ENCODE peak calls at places on chromosome 12, in six cellular contexts. One of them, this sample, is unnamed. For H3K36me3 and H3K4me1, the result is how much of the 10 kb centered on the place peaks cover.

GRCh38 chr12:2959194-2959507 is at the start of gene TEAD4:
- DNase-seq in K562: peak
- DNase-seq in SK-N-SH: peak
- DNase-seq in hepatocyte: peak
- DNase-seq in neural progenitor cell: peak
- DNase-seq in GM23248: peak
- DNase-seq in this sample: no peak

GRCh38 chr12:45757172-45757571 is 27.7 kb downstream of the ARID2 start:
- DNase-seq in hepatocyte: no peak
- DNase-seq in SK-N-SH: no peak
- DNase-seq in K562: no peak
- DNase-seq in neural progenitor cell: no peak
- DNase-seq in GM23248: no peak
- DNase-seq in this sample: no peak

GRCh38 chr12:26043139-26044006 is 81.5 kb downstream of the BHLHE41 start:
- DNase-seq in GM23248: no peak
- DNase-seq in SK-N-SH: no peak
- DNase-seq in neural progenitor cell: no peak
- DNase-seq in hepatocyte: no peak
- DNase-seq in K562: no peak
- DNase-seq in this sample: no peak

GRCh38 chr12:27305673-27306504 is 26.7 kb upstream of the BMAL2 start:
- DNase-seq in hepatocyte: peak
- DNase-seq in SK-N-SH: peak
- DNase-seq in K562: no peak
- DNase-seq in GM23248: peak
- DNase-seq in neural progenitor cell: peak
- DNase-seq in this sample: no peak

GRCh38 chr12:11540156-11540555 is 109.3 kb upstream of the ETV6 start:
- DNase-seq in neural progenitor cell: no peak
- DNase-seq in K562: no peak
- DNase-seq in SK-N-SH: no peak
- DNase-seq in hepatocyte: no peak
- DNase-seq in GM23248: no peak
- DNase-seq in this sample: no peak

GRCh38 chr12:47849261-47849660 is 29.6 kb upstream of the HDAC7 start:
- DNase-seq in SK-N-SH: no peak
- DNase-seq in hepatocyte: no peak
- DNase-seq in neural progenitor cell: no peak
- DNase-seq in GM23248: no peak
- DNase-seq in K562: no peak
- DNase-seq in this sample: no peak

GRCh38 chr12:67475725-67476124 is 172.8 kb upstream of the DYRK2 start:
- DNase-seq in neural progenitor cell: no peak
- DNase-seq in hepatocyte: no peak
- DNase-seq in K562: no peak
- DNase-seq in SK-N-SH: no peak
- DNase-seq in GM23248: peak
- DNase-seq in this sample: no peak

GRCh38 chr12:111102062-111102735 is 181.8 kb upstream of the MYL2 start:
- DNase-seq in SK-N-SH: no peak
- DNase-seq in hepatocyte: no peak
- DNase-seq in GM23248: no peak
- DNase-seq in K562: no peak
- DNase-seq in neural progenitor cell: no peak
- DNase-seq in this sample: no peak

GRCh38 chr12:80053048-80053790 is 46.1 kb upstream of the OTOGL start:
- DNase-seq in hepatocyte: no peak
- DNase-seq in K562: no peak
- DNase-seq in GM23248: peak
- DNase-seq in neural progenitor cell: no peak
- DNase-seq in SK-N-SH: peak
- DNase-seq in this sample: no peak

GRCh38 chr12:40646456-40646855 is 45.8 kb upstream of the CNTN1 start:
- DNase-seq in GM23248: no peak
- DNase-seq in SK-N-SH: no peak
- DNase-seq in hepatocyte: no peak
- DNase-seq in neural progenitor cell: no peak
- DNase-seq in K562: no peak
- DNase-seq in this sample: no peak

GRCh38 chr12:98399532-98399931 is 115.9 kb upstream of the TMPO start:
- DNase-seq in neural progenitor cell: peak
- DNase-seq in K562: peak
- DNase-seq in hepatocyte: peak
- DNase-seq in SK-N-SH: no peak
- DNase-seq in GM23248: peak
- DNase-seq in this sample: no peak

GRCh38 chr12:94240171-94240570 is 91.8 kb downstream of the PLXNC1 start:
- DNase-seq in neural progenitor cell: no peak
- DNase-seq in K562: no peak
- DNase-seq in SK-N-SH: no peak
- DNase-seq in hepatocyte: no peak
- DNase-seq in GM23248: no peak
- DNase-seq in this sample: no peak

GRCh38 chr12:76586764-76587395 is 27.3 kb upstream of the OSBPL8 start:
- DNase-seq in GM23248: peak
- DNase-seq in hepatocyte: peak
- DNase-seq in K562: peak
- DNase-seq in SK-N-SH: peak
- DNase-seq in neural progenitor cell: peak
- DNase-seq in this sample: no peak

GRCh38 chr12:122333142-122334087 is 67.1 kb upstream of the VPS33A start:
- DNase-seq in neural progenitor cell: no peak
- DNase-seq in GM23248: peak
- DNase-seq in hepatocyte: no peak
- DNase-seq in SK-N-SH: no peak
- DNase-seq in K562: peak
- DNase-seq in this sample: no peak

GRCh38 chr12:111393700-111394275 is 11.9 kb upstream of the SH2B3 start:
- DNase-seq in SK-N-SH: peak
- DNase-seq in neural progenitor cell: no peak
- DNase-seq in K562: peak
- DNase-seq in hepatocyte: no peak
- DNase-seq in GM23248: no peak
- DNase-seq in this sample: no peak

GRCh38 chr12:87092421-87092820 is 836.2 kb upstream of the MGAT4C start:
- DNase-seq in SK-N-SH: no peak
- DNase-seq in GM23248: no peak
- DNase-seq in neural progenitor cell: no peak
- DNase-seq in hepatocyte: no peak
- DNase-seq in K562: no peak
- DNase-seq in this sample: no peak

GRCh38 chr12:47458273-47458672 is 247.6 kb downstream of the RPAP3 start:
- DNase-seq in K562: no peak
- DNase-seq in neural progenitor cell: no peak
- DNase-seq in GM23248: no peak
- DNase-seq in hepatocyte: peak
- DNase-seq in SK-N-SH: no peak
- DNase-seq in this sample: no peak

GRCh38 chr12:131613186-131613585 is 97.7 kb upstream of the SFSWAP start:
- DNase-seq in neural progenitor cell: no peak
- DNase-seq in GM23248: no peak
- DNase-seq in K562: no peak
- DNase-seq in hepatocyte: no peak
- DNase-seq in SK-N-SH: no peak
- DNase-seq in this sample: no peak

GRCh38 chr12:111057726-111058125 is 137.3 kb upstream of the MYL2 start:
- DNase-seq in neural progenitor cell: no peak
- DNase-seq in SK-N-SH: peak
- DNase-seq in GM23248: no peak
- DNase-seq in K562: no peak
- DNase-seq in hepatocyte: no peak
- DNase-seq in this sample: no peak

DNA sequence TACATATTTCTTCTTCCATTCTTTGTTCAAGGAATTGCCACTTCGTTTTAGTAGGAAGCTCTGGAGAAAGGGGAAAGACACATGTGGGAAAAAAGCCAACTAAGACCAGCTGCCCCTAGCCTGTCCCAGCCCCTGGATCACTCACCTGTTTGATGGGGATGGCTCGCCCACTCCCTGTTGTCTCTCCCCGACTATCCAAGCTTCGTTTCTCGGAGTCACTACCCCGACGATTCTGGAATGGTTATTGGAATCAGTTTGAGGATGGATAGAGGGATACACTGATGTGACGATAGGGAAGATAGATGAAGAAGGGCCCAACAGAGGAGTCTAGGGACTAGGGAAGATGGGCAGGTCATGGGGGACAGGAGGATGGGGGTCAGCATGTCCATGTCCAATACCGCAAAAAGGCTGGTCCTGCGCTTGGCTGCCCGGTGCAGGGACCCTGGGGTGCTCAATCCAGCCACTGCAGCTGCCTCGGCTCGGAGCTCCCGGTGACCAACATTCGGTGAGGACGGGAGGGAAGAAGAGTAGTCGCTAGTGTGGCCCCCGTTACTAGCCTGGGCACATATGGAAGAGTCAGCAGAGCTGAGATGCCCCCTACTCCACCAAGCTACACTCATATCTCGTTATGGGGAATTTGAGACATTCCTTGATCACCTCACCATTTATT is 7.0 kb downstream of the AGAP2 start:
- DNase-seq in GM23248: no peak
- DNase-seq in K562: no peak
- DNase-seq in SK-N-SH: no peak
- DNase-seq in hepatocyte: no peak
- DNase-seq in neural progenitor cell: no peak
- DNase-seq in this sample: no peak
- H3K36me3 ChIP-seq in GM23248: under half
- H3K36me3 ChIP-seq in K562: under half
- H3K36me3 ChIP-seq in SK-N-SH: under half
- H3K36me3 ChIP-seq in hepatocyte: under half
- H3K36me3 ChIP-seq in neural progenitor cell: under half
- H3K36me3 ChIP-seq in this sample: under half

GRCh38 chr12:64678835-64679234 is 68.5 kb downstream of the RASSF3 start:
- DNase-seq in hepatocyte: no peak
- DNase-seq in GM23248: no peak
- DNase-seq in neural progenitor cell: no peak
- DNase-seq in SK-N-SH: no peak
- DNase-seq in K562: no peak
- DNase-seq in this sample: no peak

GRCh38 chr12:64675795-64676194 is 65.5 kb downstream of the RASSF3 start:
- DNase-seq in K562: no peak
- DNase-seq in hepatocyte: no peak
- DNase-seq in GM23248: peak
- DNase-seq in SK-N-SH: peak
- DNase-seq in neural progenitor cell: no peak
- DNase-seq in this sample: no peak

GRCh38 chr12:64679487-64679983 is 69.2 kb downstream of the RASSF3 start:
- DNase-seq in hepatocyte: no peak
- DNase-seq in K562: peak
- DNase-seq in neural progenitor cell: no peak
- DNase-seq in SK-N-SH: peak
- DNase-seq in GM23248: peak
- DNase-seq in this sample: peak

GRCh38 chr12:64680235-64680634 is 69.9 kb downstream of the RASSF3 start:
- DNase-seq in SK-N-SH: no peak
- DNase-seq in neural progenitor cell: no peak
- DNase-seq in GM23248: no peak
- DNase-seq in hepatocyte: no peak
- DNase-seq in K562: peak
- DNase-seq in this sample: no peak

GRCh38 chr12:64678248-64678647 is 68.0 kb downstream of the RASSF3 start:
- DNase-seq in K562: no peak
- DNase-seq in GM23248: no peak
- DNase-seq in neural progenitor cell: no peak
- DNase-seq in hepatocyte: no peak
- DNase-seq in SK-N-SH: no peak
- DNase-seq in this sample: no peak
- H3K4me1 ChIP-seq in K562: under half
- H3K4me1 ChIP-seq in GM23248: under half
- H3K4me1 ChIP-seq in neural progenitor cell: under half
- H3K4me1 ChIP-seq in hepatocyte: under half
- H3K4me1 ChIP-seq in SK-N-SH: under half
- H3K4me1 ChIP-seq in this sample: under half

GRCh38 chr12:256225-256624 is 6.4 kb downstream of the SLC6A13 start:
- DNase-seq in neural progenitor cell: no peak
- DNase-seq in SK-N-SH: no peak
- DNase-seq in hepatocyte: no peak
- DNase-seq in K562: no peak
- DNase-seq in GM23248: no peak
- DNase-seq in this sample: no peak

GRCh38 chr12:254912-255311 is 7.7 kb downstream of the SLC6A13 start:
- DNase-seq in SK-N-SH: no peak
- DNase-seq in neural progenitor cell: no peak
- DNase-seq in hepatocyte: no peak
- DNase-seq in K562: no peak
- DNase-seq in GM23248: no peak
- DNase-seq in this sample: no peak

GRCh38 chr12:254039-254438 is 8.6 kb downstream of the SLC6A13 start:
- DNase-seq in hepatocyte: no peak
- DNase-seq in SK-N-SH: no peak
- DNase-seq in GM23248: no peak
- DNase-seq in K562: peak
- DNase-seq in neural progenitor cell: peak
- DNase-seq in this sample: no peak

GRCh38 chr12:253116-253831 is 9.4 kb downstream of the SLC6A13 start:
- DNase-seq in K562: no peak
- DNase-seq in neural progenitor cell: no peak
- DNase-seq in hepatocyte: no peak
- DNase-seq in SK-N-SH: no peak
- DNase-seq in GM23248: peak
- DNase-seq in this sample: no peak

DNA sequence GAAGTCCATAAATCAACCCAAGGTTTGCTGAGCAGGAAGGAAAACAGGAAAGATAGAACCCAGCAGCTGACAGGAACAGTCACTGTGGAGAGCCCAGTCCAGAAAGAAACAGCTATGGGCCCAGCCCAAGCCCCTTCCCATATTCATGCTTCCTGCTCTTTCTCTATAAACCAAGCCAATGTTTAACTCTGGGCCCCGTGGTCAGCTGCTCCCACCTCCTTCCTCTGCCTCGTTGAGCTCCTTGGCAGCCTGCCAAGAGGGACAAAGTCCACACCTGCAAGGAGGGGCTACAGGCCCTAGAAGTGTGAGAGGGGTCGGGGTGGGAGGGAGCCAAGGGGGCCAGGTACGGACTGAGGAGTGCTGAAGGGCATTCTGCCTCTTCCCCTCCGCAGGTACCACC is 10.0 kb downstream of the SLC6A13 start:
- DNase-seq in SK-N-SH: no peak
- DNase-seq in GM23248: no peak
- DNase-seq in K562: no peak
- DNase-seq in neural progenitor cell: no peak
- DNase-seq in hepatocyte: peak
- DNase-seq in this sample: no peak
- H3K4me2 ChIP-seq in SK-N-SH: no peak
- H3K4me2 ChIP-seq in GM23248: no peak
- H3K4me2 ChIP-seq in K562: no peak
- H3K4me2 ChIP-seq in neural progenitor cell: no peak
- H3K4me2 ChIP-seq in hepatocyte: no peak
- H3K4me2 ChIP-seq in this sample: no peak

GRCh38 chr12:102120886-102121285 is 903 bp downstream of the PARPBP start:
- DNase-seq in SK-N-SH: peak
- DNase-seq in GM23248: peak
- DNase-seq in K562: peak
- DNase-seq in neural progenitor cell: peak
- DNase-seq in hepatocyte: peak
- DNase-seq in this sample: no peak
- H3K36me3 ChIP-seq in SK-N-SH: under half
- H3K36me3 ChIP-seq in GM23248: under half
- H3K36me3 ChIP-seq in K562: half or more
- H3K36me3 ChIP-seq in neural progenitor cell: under half
- H3K36me3 ChIP-seq in hepatocyte: under half
- H3K36me3 ChIP-seq in this sample: under half